ENCODE peak calls at places on chromosomes 12 and 14, in seven cellular contexts. One of them, this sample, is unnamed.
A peak's percentile ranks its signal among the peaks of the same experiment; 100 is the strongest.

GRCh38 chr12:98990648-98991047 is 345.6 kb downstream of the APAF1 start:
- DNase-seq in GM12864: no peak
- DNase-seq in left ventricle myocardium inferior: no peak
- DNase-seq in foreskin fibroblast: no peak
- DNase-seq in CD8-positive, alpha-beta T cell: no peak
- DNase-seq in A549: no peak
- DNase-seq in epithelial cell of proximal tubule: no peak
- DNase-seq in this sample: no peak

GRCh38 chr12:130711751-130712150 is 4.3 kb downstream of the RIMBP2 start:
- DNase-seq in GM12864: no peak
- DNase-seq in left ventricle myocardium inferior: no peak
- DNase-seq in foreskin fibroblast: no peak
- DNase-seq in CD8-positive, alpha-beta T cell: no peak
- DNase-seq in A549: no peak
- DNase-seq in epithelial cell of proximal tubule: no peak
- DNase-seq in this sample: no peak

GRCh38 chr12:26691234-26691970 is 141.6 kb downstream of the ITPR2 start:
- DNase-seq in GM12864: no peak
- DNase-seq in left ventricle myocardium inferior: no peak
- DNase-seq in foreskin fibroblast: peak; percentile 91
- DNase-seq in CD8-positive, alpha-beta T cell: no peak
- DNase-seq in A549: peak; percentile 64
- DNase-seq in epithelial cell of proximal tubule: peak; percentile 86
- DNase-seq in this sample: peak; percentile 96

GRCh38 chr14:26191666-26192065 is 406.2 kb downstream of the NOVA1 start:
- DNase-seq in GM12864: no peak
- DNase-seq in left ventricle myocardium inferior: no peak
- DNase-seq in foreskin fibroblast: no peak
- DNase-seq in CD8-positive, alpha-beta T cell: no peak
- DNase-seq in A549: no peak
- DNase-seq in epithelial cell of proximal tubule: no peak
- DNase-seq in this sample: peak; percentile 60

GRCh38 chr12:109477963-109478315 is 505 bp downstream of the UBE3B start:
- DNase-seq in GM12864: no peak
- DNase-seq in left ventricle myocardium inferior: no peak
- DNase-seq in foreskin fibroblast: no peak
- DNase-seq in CD8-positive, alpha-beta T cell: no peak
- DNase-seq in A549: no peak
- DNase-seq in epithelial cell of proximal tubule: no peak
- DNase-seq in this sample: no peak

GRCh38 chr12:70292017-70292776 is 49.0 kb downstream of the CNOT2 start:
- DNase-seq in GM12864: no peak
- DNase-seq in left ventricle myocardium inferior: no peak
- DNase-seq in foreskin fibroblast: no peak
- DNase-seq in CD8-positive, alpha-beta T cell: no peak
- DNase-seq in A549: no peak
- DNase-seq in epithelial cell of proximal tubule: no peak
- DNase-seq in this sample: no peak

GRCh38 chr12:105922670-105923102 is 216.1 kb downstream of the NUAK1 start:
- DNase-seq in GM12864: no peak
- DNase-seq in left ventricle myocardium inferior: no peak
- DNase-seq in foreskin fibroblast: peak; percentile 26
- DNase-seq in CD8-positive, alpha-beta T cell: no peak
- DNase-seq in A549: peak; percentile 39
- DNase-seq in epithelial cell of proximal tubule: no peak
- DNase-seq in this sample: peak; percentile 47

GRCh38 chr12:4796218-4796617 is 76.0 kb downstream of the GALNT8 start:
- DNase-seq in GM12864: no peak
- DNase-seq in left ventricle myocardium inferior: no peak
- DNase-seq in foreskin fibroblast: no peak
- DNase-seq in CD8-positive, alpha-beta T cell: no peak
- DNase-seq in A549: no peak
- DNase-seq in epithelial cell of proximal tubule: no peak
- DNase-seq in this sample: no peak

GRCh38 chr14:96574633-96575191 is 72.5 kb downstream of the PAPOLA start:
- DNase-seq in GM12864: no peak
- DNase-seq in left ventricle myocardium inferior: no peak
- DNase-seq in foreskin fibroblast: peak; percentile 62
- DNase-seq in CD8-positive, alpha-beta T cell: no peak
- DNase-seq in A549: no peak
- DNase-seq in epithelial cell of proximal tubule: no peak
- DNase-seq in this sample: peak; percentile 91

GRCh38 chr14:81219821-81220487 is 805 bp downstream of the GTF2A1 start:
- DNase-seq in GM12864: no peak
- DNase-seq in left ventricle myocardium inferior: peak; percentile 45
- DNase-seq in foreskin fibroblast: peak; percentile 14
- DNase-seq in CD8-positive, alpha-beta T cell: peak; percentile 49
- DNase-seq in A549: no peak
- DNase-seq in epithelial cell of proximal tubule: no peak
- DNase-seq in this sample: peak; percentile 16

GRCh38 chr14:93527076-93527692 is 96.4 kb downstream of the UNC79 start:
- DNase-seq in GM12864: no peak
- DNase-seq in left ventricle myocardium inferior: no peak
- DNase-seq in foreskin fibroblast: no peak
- DNase-seq in CD8-positive, alpha-beta T cell: no peak
- DNase-seq in A549: no peak
- DNase-seq in epithelial cell of proximal tubule: peak; percentile 46
- DNase-seq in this sample: peak; percentile 68

GRCh38 chr14:22407033-22407432 is 182.0 kb downstream of the DAD1 start:
- DNase-seq in GM12864: no peak
- DNase-seq in left ventricle myocardium inferior: no peak
- DNase-seq in foreskin fibroblast: no peak
- DNase-seq in CD8-positive, alpha-beta T cell: no peak
- DNase-seq in A549: no peak
- DNase-seq in epithelial cell of proximal tubule: no peak
- DNase-seq in this sample: no peak

GRCh38 chr12:22046090-22046967 is at the start of gene CMAS:
- DNase-seq in GM12864: peak; percentile 27
- DNase-seq in left ventricle myocardium inferior: peak; percentile 81
- DNase-seq in foreskin fibroblast: peak; percentile 56
- DNase-seq in CD8-positive, alpha-beta T cell: peak; percentile 78
- DNase-seq in A549: peak; percentile 46
- DNase-seq in epithelial cell of proximal tubule: no peak
- DNase-seq in this sample: peak; percentile 63

GRCh38 chr14:76870146-76870545 is 43.9 kb downstream of the LRRC74A start:
- DNase-seq in GM12864: no peak
- DNase-seq in left ventricle myocardium inferior: no peak
- DNase-seq in foreskin fibroblast: no peak
- DNase-seq in CD8-positive, alpha-beta T cell: no peak
- DNase-seq in A549: peak; percentile 45
- DNase-seq in epithelial cell of proximal tubule: no peak
- DNase-seq in this sample: no peak

GRCh38 chr14:71488703-71489141 is 443.5 kb upstream of the RGS6 start:
- DNase-seq in GM12864: no peak
- DNase-seq in left ventricle myocardium inferior: no peak
- DNase-seq in foreskin fibroblast: peak; percentile 17
- DNase-seq in CD8-positive, alpha-beta T cell: no peak
- DNase-seq in A549: no peak
- DNase-seq in epithelial cell of proximal tubule: no peak
- DNase-seq in this sample: no peak

GRCh38 chr12:122031342-122032216 is 9.9 kb downstream of the BCL7A start:
- DNase-seq in GM12864: no peak
- DNase-seq in left ventricle myocardium inferior: peak; percentile 48
- DNase-seq in foreskin fibroblast: no peak
- DNase-seq in CD8-positive, alpha-beta T cell: peak; percentile 50
- DNase-seq in A549: peak; percentile 79
- DNase-seq in epithelial cell of proximal tubule: no peak
- DNase-seq in this sample: peak; percentile 31

GRCh38 chr12:80892597-80893445 is 44.9 kb downstream of the LIN7A start:
- DNase-seq in GM12864: no peak
- DNase-seq in left ventricle myocardium inferior: no peak
- DNase-seq in foreskin fibroblast: peak; percentile 45
- DNase-seq in CD8-positive, alpha-beta T cell: no peak
- DNase-seq in A549: no peak
- DNase-seq in epithelial cell of proximal tubule: no peak
- DNase-seq in this sample: peak; percentile 17

GRCh38 chr14:48771717-48772116 is 814.5 kb downstream of the RPS29 start:
- DNase-seq in GM12864: no peak
- DNase-seq in left ventricle myocardium inferior: no peak
- DNase-seq in foreskin fibroblast: no peak
- DNase-seq in CD8-positive, alpha-beta T cell: no peak
- DNase-seq in A549: no peak
- DNase-seq in epithelial cell of proximal tubule: no peak
- DNase-seq in this sample: no peak

GRCh38 chr14:73773441-73774243 is 59.5 kb upstream of the PNMA1 start:
- DNase-seq in GM12864: no peak
- DNase-seq in left ventricle myocardium inferior: no peak
- DNase-seq in foreskin fibroblast: no peak
- DNase-seq in CD8-positive, alpha-beta T cell: no peak
- DNase-seq in A549: no peak
- DNase-seq in epithelial cell of proximal tubule: no peak
- DNase-seq in this sample: no peak

GRCh38 chr12:132687211-132688164 is at the start of the genes POLE and PXMP2:
- DNase-seq in GM12864: peak; percentile 75
- DNase-seq in left ventricle myocardium inferior: peak; percentile 98
- DNase-seq in foreskin fibroblast: peak; percentile 95
- DNase-seq in CD8-positive, alpha-beta T cell: peak; percentile 93
- DNase-seq in A549: peak; percentile 97
- DNase-seq in epithelial cell of proximal tubule: no peak
- DNase-seq in this sample: peak; percentile 88

GRCh38 chr12:132685400-132685799 is 1.7 kb downstream of the POLE start:
- DNase-seq in GM12864: no peak
- DNase-seq in left ventricle myocardium inferior: no peak
- DNase-seq in foreskin fibroblast: no peak
- DNase-seq in CD8-positive, alpha-beta T cell: no peak
- DNase-seq in A549: no peak
- DNase-seq in epithelial cell of proximal tubule: no peak
- DNase-seq in this sample: no peak

GRCh38 chr12:132686831-132687210 is 321 bp downstream of the POLE start:
- DNase-seq in GM12864: no peak
- DNase-seq in left ventricle myocardium inferior: no peak
- DNase-seq in foreskin fibroblast: no peak
- DNase-seq in CD8-positive, alpha-beta T cell: peak; percentile 25
- DNase-seq in A549: peak; percentile 39
- DNase-seq in epithelial cell of proximal tubule: no peak
- DNase-seq in this sample: no peak

GRCh38 chr12:132690112-132690511 is 2.7 kb downstream of the PXMP2 start:
- DNase-seq in GM12864: no peak
- DNase-seq in left ventricle myocardium inferior: no peak
- DNase-seq in foreskin fibroblast: no peak
- DNase-seq in CD8-positive, alpha-beta T cell: no peak
- DNase-seq in A549: no peak
- DNase-seq in epithelial cell of proximal tubule: no peak
- DNase-seq in this sample: no peak

DNA sequence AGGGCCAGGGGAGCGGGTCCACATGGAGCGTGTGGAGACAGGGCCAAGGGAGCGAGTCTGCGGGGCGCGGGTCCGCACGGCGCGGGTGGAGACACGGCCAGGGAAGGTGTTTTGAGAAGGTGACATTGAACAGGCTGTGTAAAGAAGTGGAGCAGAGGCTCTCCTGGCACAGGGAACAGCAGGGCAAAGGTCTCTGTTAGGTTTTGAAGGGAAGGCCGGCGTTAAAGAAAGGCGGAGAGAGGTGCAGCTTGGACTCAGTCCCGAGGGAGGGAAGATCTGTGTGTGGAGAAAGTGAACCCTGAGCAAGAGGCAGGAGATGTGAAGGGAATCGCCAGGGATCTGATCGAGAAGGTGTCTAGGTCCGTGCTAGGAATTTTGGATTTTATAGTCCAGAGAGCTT is 1.8 kb downstream of the PXMP2 start:
- DNase-seq in GM12864: no peak
- DNase-seq in left ventricle myocardium inferior: no peak
- DNase-seq in foreskin fibroblast: no peak
- DNase-seq in CD8-positive, alpha-beta T cell: no peak
- DNase-seq in A549: no peak
- DNase-seq in epithelial cell of proximal tubule: no peak
- DNase-seq in this sample: no peak
- H3K4me3 ChIP-seq in GM12864: no peak overlapping the region
- H3K4me3 ChIP-seq in left ventricle myocardium inferior: peak overlapping the region; percentile 54
- H3K4me3 ChIP-seq in foreskin fibroblast: peak overlapping the region; percentile 18
- H3K4me3 ChIP-seq in CD8-positive, alpha-beta T cell: no peak overlapping the region
- H3K4me3 ChIP-seq in A549: no peak overlapping the region
- H3K4me3 ChIP-seq in epithelial cell of proximal tubule: peak overlapping the region; percentile 49
- H3K4me3 ChIP-seq in this sample: no peak overlapping the region

GRCh38 chr12:16348435-16349131 is 1.1 kb downstream of the MGST1 start:
- DNase-seq in GM12864: no peak
- DNase-seq in left ventricle myocardium inferior: no peak
- DNase-seq in foreskin fibroblast: no peak
- DNase-seq in CD8-positive, alpha-beta T cell: no peak
- DNase-seq in A549: no peak
- DNase-seq in epithelial cell of proximal tubule: no peak
- DNase-seq in this sample: peak; percentile 32
- H3K4me3 ChIP-seq in GM12864: no peak overlapping the region
- H3K4me3 ChIP-seq in left ventricle myocardium inferior: peak overlapping the region; percentile 63
- H3K4me3 ChIP-seq in foreskin fibroblast: peak overlapping the region; percentile 71
- H3K4me3 ChIP-seq in CD8-positive, alpha-beta T cell: no peak overlapping the region
- H3K4me3 ChIP-seq in A549: peak overlapping the region; percentile 76
- H3K4me3 ChIP-seq in epithelial cell of proximal tubule: peak overlapping the region; percentile 72
- H3K4me3 ChIP-seq in this sample: peak overlapping the region; percentile 85

DNA sequence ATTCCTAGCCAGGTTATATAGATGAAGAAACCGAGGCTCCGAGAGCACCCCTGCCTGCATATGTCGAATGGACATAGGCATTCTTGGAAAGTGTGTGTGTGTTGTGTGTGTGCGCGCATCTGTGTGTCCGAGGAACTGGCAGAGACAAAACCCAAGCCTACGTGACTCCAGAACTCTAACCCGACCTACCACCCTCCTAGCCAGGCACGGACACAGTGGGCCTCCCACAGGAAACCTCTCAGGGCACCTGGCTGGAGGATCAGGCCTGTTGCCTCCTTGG is 543 bp upstream of the PGF start:
- DNase-seq in GM12864: no peak
- DNase-seq in left ventricle myocardium inferior: no peak
- DNase-seq in foreskin fibroblast: no peak
- DNase-seq in CD8-positive, alpha-beta T cell: no peak
- DNase-seq in A549: no peak
- DNase-seq in epithelial cell of proximal tubule: no peak
- DNase-seq in this sample: no peak
- H3K4me3 ChIP-seq in GM12864: no peak overlapping the region
- H3K4me3 ChIP-seq in left ventricle myocardium inferior: peak overlapping the region; percentile 77
- H3K4me3 ChIP-seq in foreskin fibroblast: peak overlapping the region; percentile 41
- H3K4me3 ChIP-seq in CD8-positive, alpha-beta T cell: no peak overlapping the region
- H3K4me3 ChIP-seq in A549: peak overlapping the region; percentile 60
- H3K4me3 ChIP-seq in epithelial cell of proximal tubule: no peak overlapping the region
- H3K4me3 ChIP-seq in this sample: no peak overlapping the region

GRCh38 chr14:104801284-104802119 is 601 bp downstream of the ZBTB42 start:
- DNase-seq in GM12864: no peak
- DNase-seq in left ventricle myocardium inferior: no peak
- DNase-seq in foreskin fibroblast: no peak
- DNase-seq in CD8-positive, alpha-beta T cell: no peak
- DNase-seq in A549: no peak
- DNase-seq in epithelial cell of proximal tubule: no peak
- DNase-seq in this sample: no peak

GRCh38 chr14:104800600-104801283 is at the start of gene ZBTB42:
- DNase-seq in GM12864: no peak
- DNase-seq in left ventricle myocardium inferior: peak; percentile 69
- DNase-seq in foreskin fibroblast: no peak
- DNase-seq in CD8-positive, alpha-beta T cell: peak; percentile 68
- DNase-seq in A549: no peak
- DNase-seq in epithelial cell of proximal tubule: no peak
- DNase-seq in this sample: no peak

GRCh38 chr14:104803280-104803915 is 2.5 kb downstream of the ZBTB42 start:
- DNase-seq in GM12864: no peak
- DNase-seq in left ventricle myocardium inferior: no peak
- DNase-seq in foreskin fibroblast: no peak
- DNase-seq in CD8-positive, alpha-beta T cell: no peak
- DNase-seq in A549: no peak
- DNase-seq in epithelial cell of proximal tubule: no peak
- DNase-seq in this sample: no peak

GRCh38 chr14:104802913-104803184 is 1.9 kb downstream of the ZBTB42 start:
- DNase-seq in GM12864: no peak
- DNase-seq in left ventricle myocardium inferior: no peak
- DNase-seq in foreskin fibroblast: no peak
- DNase-seq in CD8-positive, alpha-beta T cell: no peak
- DNase-seq in A549: no peak
- DNase-seq in epithelial cell of proximal tubule: no peak
- DNase-seq in this sample: no peak

GRCh38 chr14:104802120-104802912 is 1.4 kb downstream of the ZBTB42 start:
- DNase-seq in GM12864: no peak
- DNase-seq in left ventricle myocardium inferior: no peak
- DNase-seq in foreskin fibroblast: no peak
- DNase-seq in CD8-positive, alpha-beta T cell: peak; percentile 17
- DNase-seq in A549: no peak
- DNase-seq in epithelial cell of proximal tubule: no peak
- DNase-seq in this sample: no peak
- H3K4me3 ChIP-seq in GM12864: no peak overlapping the region
- H3K4me3 ChIP-seq in left ventricle myocardium inferior: peak overlapping the region; percentile 91
- H3K4me3 ChIP-seq in foreskin fibroblast: no peak overlapping the region
- H3K4me3 ChIP-seq in CD8-positive, alpha-beta T cell: no peak overlapping the region
- H3K4me3 ChIP-seq in A549: no peak overlapping the region
- H3K4me3 ChIP-seq in epithelial cell of proximal tubule: no peak overlapping the region
- H3K4me3 ChIP-seq in this sample: no peak overlapping the region